ENCODE peak calls at places on chromosomes 1 and 21, in ten cellular contexts. S is lower leg skin; P is IMR-90; O is tibial artery; T is fibroblast of villous mesenchyme; Z is CD8-positive, alpha-beta T cell; V is fibroblast of mammary gland; B is AG10803; G is neural progenitor cell; L is A549. Y is an unnamed sample.

GRCh38 chr1:17586172-17586963 is 46.9 kb downstream of the ARHGEF10L start:
- DNase-seq in S (no peak), P (peak), O (peak), T (peak), Z (no peak), V (peak), B (peak), G (no peak), L (no peak), Y (peak)

GRCh38 chr21:36454079-36454478 is 25.8 kb downstream of the CLDN14 start:
- DNase-seq in S (no peak), P (no peak), O (no peak), T (no peak), Z (no peak), V (no peak), B (no peak), G (peak), L (no peak), Y (no peak)

GRCh38 chr1:230415405-230416119 is 10.6 kb downstream of the PGBD5 start:
- DNase-seq in S (no peak), P (no peak), O (no peak), T (no peak), Z (no peak), V (no peak), B (no peak), G (no peak), L (no peak), Y (no peak)

GRCh38 chr1:71509051-71509595 is 428.3 kb upstream of the ZRANB2 start:
- DNase-seq in S (no peak), P (peak), O (no peak), T (no peak), Z (no peak), V (peak), B (peak), G (no peak), L (no peak), Y (peak)

GRCh38 chr1:212669102-212669501 is 30.5 kb downstream of the BATF3 start:
- DNase-seq in S (no peak), P (peak), O (no peak), T (peak), Z (no peak), V (peak), B (peak), G (peak), L (peak), Y (peak)

GRCh38 chr1:114219247-114219872 is 65.7 kb upstream of the SYT6 start:
- DNase-seq in S (no peak), P (peak), O (no peak), T (peak), Z (no peak), V (peak), B (peak), G (peak), L (no peak), Y (peak)

GRCh38 chr1:36531833-36532232 is 49.1 kb upstream of the CSF3R start:
- DNase-seq in S (no peak), P (no peak), O (no peak), T (no peak), Z (no peak), V (no peak), B (no peak), G (no peak), L (no peak), Y (no peak)

GRCh38 chr1:26159113-26160039 is 497 bp downstream of the FAM110D start:
- DNase-seq in S (no peak), P (no peak), O (no peak), T (no peak), Z (no peak), V (no peak), B (no peak), G (no peak), L (no peak), Y (no peak)

GRCh38 chr1:96544831-96545221 is 176.8 kb upstream of the PTBP2 start:
- DNase-seq in S (no peak), P (no peak), O (no peak), T (no peak), Z (no peak), V (no peak), B (no peak), G (no peak), L (no peak), Y (no peak)

GRCh38 chr1:82388679-82389078 is 587.9 kb downstream of the ADGRL2 start:
- DNase-seq in S (peak), P (peak), O (no peak), T (peak), Z (no peak), V (peak), B (no peak), G (no peak), L (no peak), Y (peak)

GRCh38 chr1:216937491-216937890 is 214.3 kb upstream of the ESRRG start:
- DNase-seq in S (no peak), P (no peak), O (no peak), T (no peak), Z (no peak), V (no peak), B (no peak), G (no peak), L (no peak), Y (no peak)

GRCh38 chr1:168187180-168187579 is 8.4 kb downstream of the TIPRL start:
- DNase-seq in S (no peak), P (no peak), O (no peak), T (no peak), Z (no peak), V (no peak), B (no peak), G (no peak), L (no peak), Y (no peak)

GRCh38 chr1:182589931-182590330 is 875 bp upstream of the RNASEL start:
- DNase-seq in S (no peak), P (no peak), O (no peak), T (no peak), Z (no peak), V (no peak), B (no peak), G (no peak), L (no peak), Y (no peak)

GRCh38 chr21:15534450-15534886 is 195.3 kb upstream of the USP25 start:
- DNase-seq in S (no peak), P (no peak), O (no peak), T (no peak), Z (no peak), V (no peak), B (no peak), G (no peak), L (no peak), Y (no peak)

GRCh38 chr1:226702318-226702956 is 36.6 kb downstream of the ITPKB start:
- DNase-seq in S (no peak), P (peak), O (peak), T (peak), Z (no peak), V (peak), B (peak), G (no peak), L (no peak), Y (peak)

GRCh38 chr1:229029644-229030235 is 241.2 kb upstream of the RAB4A start:
- DNase-seq in S (no peak), P (no peak), O (no peak), T (no peak), Z (no peak), V (peak), B (peak), G (no peak), L (no peak), Y (peak)

GRCh38 chr21:32190491-32191144 is 88.2 kb downstream of the MIS18A start:
- DNase-seq in S (no peak), P (no peak), O (no peak), T (no peak), Z (no peak), V (no peak), B (no peak), G (no peak), L (no peak), Y (no peak)

GRCh38 chr1:247415423-247416361 is at the start of gene NLRP3:
- DNase-seq in S (peak), P (no peak), O (peak), T (peak), Z (peak), V (peak), B (peak), G (no peak), L (no peak), Y (peak)

GRCh38 chr1:24557711-24558121 is 1.8 kb downstream of the NCMAP start:
- DNase-seq in S (no peak), P (no peak), O (no peak), T (no peak), Z (no peak), V (no peak), B (no peak), G (no peak), L (no peak), Y (no peak)

GRCh38 chr1:28642847-28643635 is at the start of gene TAF12:
- DNase-seq in S (peak), P (peak), O (peak), T (peak), Z (peak), V (peak), B (peak), G (peak), L (peak), Y (peak)

GRCh38 chr1:221778535-221779142 is 36.8 kb upstream of the DUSP10 start:
- DNase-seq in S (no peak), P (no peak), O (no peak), T (no peak), Z (peak), V (no peak), B (no peak), G (no peak), L (no peak), Y (no peak)

GRCh38 chr1:222047370-222047769 is 305.5 kb upstream of the DUSP10 start:
- DNase-seq in S (no peak), P (no peak), O (no peak), T (no peak), Z (no peak), V (no peak), B (no peak), G (no peak), L (no peak), Y (no peak)

GRCh38 chr21:36698160-36699025 is 522 bp upstream of the SIM2 start:
- DNase-seq in S (no peak), P (peak), O (no peak), T (no peak), Z (no peak), V (no peak), B (peak), G (peak), L (peak), Y (no peak)

GRCh38 chr1:19013826-19014548 is 57.5 kb upstream of the IFFO2 start:
- DNase-seq in S (no peak), P (no peak), O (no peak), T (no peak), Z (no peak), V (no peak), B (no peak), G (no peak), L (no peak), Y (no peak)

GRCh38 chr1:34869754-34870153 is 10.2 kb upstream of the SMIM12 start:
- DNase-seq in S (no peak), P (no peak), O (no peak), T (no peak), Z (no peak), V (no peak), B (no peak), G (no peak), L (no peak), Y (no peak)

GRCh38 chr1:165168466-165168865 is 188.0 kb downstream of the LMX1A start:
- DNase-seq in S (no peak), P (no peak), O (no peak), T (no peak), Z (no peak), V (no peak), B (no peak), G (no peak), L (no peak), Y (no peak)

GRCh38 chr21:42385619-42386018 is 10.2 kb downstream of the TMPRSS3 start:
- DNase-seq in S (no peak), P (no peak), O (no peak), T (no peak), Z (no peak), V (no peak), B (no peak), G (no peak), L (no peak), Y (no peak)

GRCh38 chr21:37198989-37199924 is 67.9 kb downstream of the VPS26C start:
- DNase-seq in S (no peak), P (peak), O (no peak), T (peak), Z (no peak), V (no peak), B (peak), G (no peak), L (no peak), Y (no peak)

GRCh38 chr21:33289199-33289819 is 23.1 kb downstream of the IL10RB start:
- DNase-seq in S (no peak), P (peak), O (no peak), T (peak), Z (no peak), V (peak), B (peak), G (no peak), L (no peak), Y (peak)

GRCh38 chr1:166836733-166837132 is 2.5 kb upstream of the POGK start:
- DNase-seq in S (no peak), P (peak), O (no peak), T (no peak), Z (no peak), V (no peak), B (no peak), G (no peak), L (no peak), Y (peak)

GRCh38 chr1:154847891-154848290 is 22.2 kb downstream of the KCNN3 start:
- DNase-seq in S (no peak), P (no peak), O (no peak), T (no peak), Z (no peak), V (no peak), B (peak), G (no peak), L (no peak), Y (no peak)

GRCh38 chr1:90936061-90936460 is 85.8 kb downstream of the ZNF644 start:
- DNase-seq in S (no peak), P (no peak), O (no peak), T (no peak), Z (no peak), V (no peak), B (peak), G (no peak), L (no peak), Y (no peak)
- TF ChIP-seq CTCF in S (no peak), P (no peak), O (no peak), T (no peak), Z (no peak), V (no peak), B (no peak), G (no peak), L (no peak), Y (no peak)

DNA sequence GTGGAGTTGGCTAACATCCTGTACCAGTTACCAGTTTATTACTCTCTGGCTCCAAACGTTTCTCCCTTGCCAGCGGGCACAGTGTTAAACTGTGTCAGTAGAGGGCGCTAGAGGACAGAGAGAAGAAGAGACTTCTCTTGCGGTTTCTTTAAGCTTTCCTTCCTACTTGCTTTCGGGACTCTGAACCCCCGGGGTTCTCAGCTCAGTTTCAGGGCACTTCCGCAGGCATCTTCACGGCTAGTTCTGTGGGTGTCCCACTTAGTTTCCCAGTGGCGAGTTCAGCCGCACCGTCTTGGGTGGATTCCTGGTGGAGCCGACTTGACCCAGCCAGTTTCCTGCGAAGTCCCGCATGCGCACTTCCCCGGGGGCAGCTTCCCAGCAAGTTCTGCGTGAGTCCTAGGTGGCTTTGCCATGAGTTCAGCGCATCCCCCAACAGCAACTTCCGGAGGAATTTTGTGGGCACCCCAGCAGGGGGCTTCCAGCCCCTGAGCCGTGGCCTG is 37.9 kb upstream of the BTG2 start:
- DNase-seq in S (peak), P (peak), O (peak), T (peak), Z (peak), V (peak), B (peak), G (peak), L (peak), Y (peak)
- H3K4me3 ChIP-seq in S (peak), P (peak), O (peak), T (peak), Z (peak), V (peak), B (peak), G (peak), L (peak), Y (peak)

GRCh38 chr1:109488201-109488600 is 4.5 kb downstream of the ATXN7L2 start:
- DNase-seq in S (no peak), P (no peak), O (no peak), T (no peak), Z (no peak), V (peak), B (no peak), G (no peak), L (no peak), Y (no peak)
- TF ChIP-seq CTCF in S (no peak), P (no peak), O (no peak), T (peak), Z (no peak), V (no peak), B (peak), G (no peak), L (no peak), Y (peak)

GRCh38 chr1:224357626-224358124 is 996 bp downstream of the CNIH4 start:
- DNase-seq in S (no peak), P (peak), O (no peak), T (peak), Z (no peak), V (peak), B (peak), G (peak), L (peak), Y (peak)
- H3K4me3 ChIP-seq in S (peak), P (peak), O (peak), T (peak), Z (peak), V (peak), B (peak), G (peak), L (peak), Y (peak)

DNA sequence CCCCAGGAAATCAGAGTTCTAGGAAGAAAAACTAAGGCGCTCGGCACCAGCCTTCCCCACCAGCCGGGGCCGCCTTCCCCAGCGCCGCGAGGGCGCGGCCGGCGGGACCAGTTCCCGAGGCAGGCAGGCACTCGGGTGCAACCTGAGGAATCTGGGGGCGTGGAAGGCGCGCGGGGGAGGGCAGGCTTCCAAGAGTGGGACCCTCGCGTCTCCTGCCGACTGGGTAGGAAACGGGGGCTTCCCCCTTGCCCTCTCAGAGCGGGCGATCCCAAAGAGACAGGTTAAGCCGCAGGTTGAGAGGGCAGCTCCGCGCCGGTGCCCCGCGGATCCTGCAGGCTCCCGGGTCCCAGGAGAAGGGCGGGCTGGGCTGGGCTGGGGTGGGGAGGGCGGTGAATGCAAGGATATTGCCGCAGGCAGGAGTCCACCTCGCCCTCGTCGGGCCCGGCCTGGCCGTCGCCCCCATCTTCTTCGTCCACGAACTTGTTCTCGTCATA is 424 bp downstream of the ARPC5 start:
- DNase-seq in S (peak), P (no peak), O (peak), T (peak), Z (peak), V (no peak), B (peak), G (no peak), L (peak), Y (peak)
- TF ChIP-seq CTCF in S (no peak), P (no peak), O (no peak), T (no peak), Z (no peak), V (no peak), B (no peak), G (peak), L (no peak), Y (no peak)

DNA sequence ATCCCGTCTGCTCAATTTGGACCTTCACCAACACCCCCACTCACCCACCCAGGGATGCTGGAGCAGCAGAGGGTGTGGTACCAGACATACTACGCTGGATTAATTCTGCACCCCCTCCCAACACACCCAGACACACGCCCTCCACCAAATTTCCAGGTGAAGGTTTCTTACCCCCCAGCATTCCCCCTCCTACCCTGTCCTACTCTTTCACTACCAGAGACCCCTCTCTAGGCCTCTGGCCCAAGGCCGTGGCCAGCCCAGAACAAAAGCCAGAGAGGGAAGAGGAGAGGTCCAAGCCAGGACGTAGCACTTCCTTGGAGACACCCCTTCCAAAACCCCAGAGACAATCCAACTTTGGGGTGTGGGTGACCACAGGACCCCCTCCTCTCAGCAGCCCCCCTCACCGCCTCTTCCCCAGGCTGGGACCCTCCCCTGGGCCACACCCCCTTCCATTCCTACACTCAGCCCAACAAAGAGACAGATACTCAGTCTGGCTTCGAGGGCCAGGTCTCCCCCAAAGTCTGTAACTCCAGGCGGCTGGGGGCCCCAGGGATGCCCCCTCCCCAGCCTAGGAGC is 1.6 kb downstream of the MEX3A start:
- DNase-seq in S (no peak), P (no peak), O (no peak), T (no peak), Z (no peak), V (no peak), B (no peak), G (peak), L (no peak), Y (no peak)
- H3K4me3 ChIP-seq in S (no peak), P (peak), O (no peak), T (peak), Z (no peak), V (peak), B (peak), G (peak), L (peak), Y (peak)